ENCODE peak calls at places on chromosomes 3 and 15, in six cellular contexts. O is GM23338; B is tibial nerve; E is CD4-positive, alpha-beta T cell; I is astrocyte; P is WERI-Rb-1. Y is an unnamed sample.
A peak's percentile ranks its signal among the peaks of the same experiment; 100 is the strongest.

GRCh38 chr3:193011956-193012355 is 94.3 kb upstream of the MB21D2 start:
- DNase-seq in O (no peak), B (no peak), E (no peak), I (no peak), P (no peak), Y (no peak)

GRCh38 chr3:79602385-79602784 is 165.4 kb downstream of the ROBO1 start:
- DNase-seq in O (no peak), B (no peak), E (no peak), I (no peak), P (no peak), Y (no peak)

GRCh38 chr15:43376017-43376705 is 5.3 kb downstream of the TUBGCP4 start:
- DNase-seq in O (peak; percentile 64), B (no peak), E (peak; percentile 26), I (no peak), P (peak; percentile 68), Y (no peak)

GRCh38 chr3:175426805-175427204 is 567.7 kb downstream of the NAALADL2 start:
- DNase-seq in O (no peak), B (no peak), E (no peak), I (peak; percentile 49), P (no peak), Y (no peak)

GRCh38 chr15:75016431-75016830 is 7.0 kb upstream of the PPCDC start:
- DNase-seq in O (no peak), B (no peak), E (no peak), I (no peak), P (no peak), Y (no peak)

GRCh38 chr3:182501861-182502260 is 291.4 kb upstream of the ATP11B start:
- DNase-seq in O (peak; percentile 7), B (no peak), E (no peak), I (peak; percentile 21), P (no peak), Y (no peak)

GRCh38 chr3:168249048-168249538 is 153.4 kb upstream of the GOLIM4 start:
- DNase-seq in O (no peak), B (no peak), E (no peak), I (peak; percentile 11), P (no peak), Y (no peak)

GRCh38 chr15:48331796-48332641 is 790 bp downstream of the DUT start:
- DNase-seq in O (peak; percentile 80), B (peak; percentile 64), E (peak; percentile 64), I (no peak), P (peak; percentile 75), Y (peak; percentile 65)

GRCh38 chr3:98901465-98902174 is at the start of gene DCBLD2:
- DNase-seq in O (peak; percentile 99), B (peak; percentile 93), E (peak; percentile 88), I (peak; percentile 99), P (peak; percentile 99), Y (peak; percentile 98)

GRCh38 chr15:75067123-75067854 is 43.9 kb downstream of the PPCDC start:
- DNase-seq in O (no peak), B (no peak), E (no peak), I (peak; percentile 82), P (no peak), Y (no peak)

GRCh38 chr3:31946484-31947081 is 34.5 kb downstream of the OSBPL10 start:
- DNase-seq in O (peak; percentile 40), B (no peak), E (no peak), I (no peak), P (no peak), Y (no peak)

GRCh38 chr3:31952205-31952604 is 28.9 kb downstream of the OSBPL10 start:
- DNase-seq in O (no peak), B (no peak), E (no peak), I (no peak), P (no peak), Y (no peak)

GRCh38 chr3:31945738-31946052 is 35.4 kb downstream of the OSBPL10 start:
- DNase-seq in O (no peak), B (peak; percentile 43), E (no peak), I (peak; percentile 46), P (no peak), Y (no peak)

GRCh38 chr3:31947671-31948091 is 33.4 kb downstream of the OSBPL10 start:
- DNase-seq in O (no peak), B (no peak), E (no peak), I (no peak), P (no peak), Y (no peak)

GRCh38 chr3:31948255-31948654 is 32.8 kb downstream of the OSBPL10 start:
- DNase-seq in O (no peak), B (no peak), E (no peak), I (no peak), P (no peak), Y (no peak)
- H3K27ac ChIP-seq in O (no peak overlapping the region), B (no peak overlapping the region), E (no peak overlapping the region), I (no peak overlapping the region), P (no peak overlapping the region), Y (no peak overlapping the region)

GRCh38 chr3:105516972-105517371 is 150.3 kb downstream of the ALCAM start:
- DNase-seq in O (peak; percentile 58), B (no peak), E (no peak), I (no peak), P (no peak), Y (no peak)
- TF ChIP-seq CTCF in O (peak; percentile 71), B (no peak), E (no peak), I (no peak), P (no peak), Y (no peak)

DNA sequence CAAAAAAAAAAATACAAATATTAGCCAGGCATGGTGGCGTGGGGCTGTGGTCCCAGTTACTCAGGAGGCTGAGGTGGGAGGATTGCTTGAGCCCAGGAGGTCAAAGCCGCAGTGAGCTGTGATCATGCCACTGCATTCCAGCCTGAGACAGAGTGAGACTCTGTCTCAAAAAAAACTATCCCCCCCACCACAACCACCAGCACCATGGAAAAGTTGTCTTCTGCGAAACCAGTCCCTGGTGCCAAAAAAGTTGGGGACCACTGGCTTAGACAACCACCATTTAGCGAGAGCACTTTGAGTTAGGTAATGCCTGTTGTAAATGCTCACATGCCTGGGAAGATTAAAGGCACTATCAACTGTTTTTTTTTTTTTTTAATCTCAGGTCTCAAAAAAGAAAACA is 15.4 kb downstream of the ARHGAP31 start:
- DNase-seq in O (no peak), B (no peak), E (no peak), I (peak; percentile 69), P (no peak), Y (no peak)
- H3K27ac ChIP-seq in O (no peak overlapping the region), B (no peak overlapping the region), E (no peak overlapping the region), I (peak overlapping the region; percentile 96), P (no peak overlapping the region), Y (peak overlapping the region; percentile 18)

DNA sequence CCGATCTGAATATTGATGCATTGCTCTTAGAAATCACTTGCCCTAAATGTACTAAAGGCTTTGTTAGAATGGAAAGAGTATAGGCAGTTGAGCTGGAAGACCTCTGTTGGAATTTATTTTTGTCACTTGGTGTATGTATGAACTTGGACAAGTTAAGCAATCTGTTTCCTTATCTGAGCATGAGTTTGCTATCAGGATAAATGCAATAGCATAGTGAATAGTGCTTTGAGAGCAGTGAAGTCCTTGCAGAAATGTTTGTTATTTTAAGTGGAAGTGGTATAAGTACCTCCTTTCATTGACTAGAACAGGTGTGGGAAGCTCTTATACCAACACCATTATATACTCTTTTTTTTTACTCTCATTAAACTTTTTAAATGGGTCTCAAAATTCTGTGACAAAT is 146.4 kb upstream of the ONECUT1 start:
- DNase-seq in O (no peak), B (no peak), E (no peak), I (no peak), P (no peak), Y (no peak)
- TF ChIP-seq CTCF in O (no peak), B (no peak), E (no peak), I (no peak), P (no peak), Y (no peak)

GRCh38 chr3:42505849-42506410 is 3.5 kb downstream of the VIPR1 start:
- DNase-seq in O (no peak), B (no peak), E (no peak), I (no peak), P (peak; percentile 1), Y (no peak)

GRCh38 chr3:42507252-42507651 is 4.8 kb downstream of the VIPR1 start:
- DNase-seq in O (no peak), B (no peak), E (no peak), I (no peak), P (no peak), Y (no peak)

GRCh38 chr3:42504334-42505202 is 2.1 kb downstream of the VIPR1 start:
- DNase-seq in O (no peak), B (no peak), E (no peak), I (no peak), P (peak; percentile 5), Y (no peak)

GRCh38 chr3:42503957-42504333 is 1.5 kb downstream of the VIPR1 start:
- DNase-seq in O (no peak), B (no peak), E (no peak), I (no peak), P (peak; percentile 3), Y (no peak)

DNA sequence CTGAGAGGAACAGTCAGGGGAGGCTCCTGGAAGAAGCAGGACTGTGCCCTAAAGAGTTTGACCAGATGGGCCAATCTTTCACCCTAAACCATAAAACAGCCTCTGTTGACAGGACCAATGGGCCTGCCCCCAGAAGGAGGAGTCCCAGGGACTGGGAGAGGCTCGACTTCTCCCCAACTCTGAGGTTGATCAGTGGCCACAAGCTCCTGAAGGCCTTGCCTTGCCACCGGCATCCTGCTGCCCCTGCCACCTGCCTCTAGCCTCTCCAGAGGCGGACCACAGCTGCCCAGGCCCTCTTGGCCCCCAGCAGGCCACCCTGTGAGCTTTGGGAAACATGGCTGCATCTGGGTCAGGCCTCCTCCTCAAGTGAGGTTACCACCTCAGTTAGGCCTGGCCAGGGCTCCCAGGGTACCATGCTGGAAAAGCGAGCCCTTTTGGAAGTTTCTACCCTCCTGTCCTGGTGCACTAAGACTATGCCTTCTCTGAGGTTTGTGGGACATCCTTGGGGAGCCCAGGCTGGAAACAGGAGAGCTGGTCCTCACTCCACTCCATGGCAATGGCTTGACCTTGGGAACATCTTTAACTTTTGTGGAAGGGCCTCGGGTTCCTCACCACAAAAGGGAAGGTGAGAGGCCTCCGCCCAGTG is 2.9 kb downstream of the VIPR1 start:
- DNase-seq in O (no peak), B (no peak), E (no peak), I (no peak), P (peak; percentile 4), Y (no peak)
- H3K27ac ChIP-seq in O (no peak overlapping the region), B (no peak overlapping the region), E (peak overlapping the region; percentile 21), I (no peak overlapping the region), P (no peak overlapping the region), Y (no peak overlapping the region)

GRCh38 chr3:33879540-33879939 is 81.1 kb downstream of the PDCD6IP start:
- DNase-seq in O (peak; percentile 21), B (no peak), E (no peak), I (no peak), P (no peak), Y (no peak)

GRCh38 chr3:33875680-33876079 is 77.2 kb downstream of the PDCD6IP start:
- DNase-seq in O (no peak), B (no peak), E (no peak), I (no peak), P (no peak), Y (no peak)

GRCh38 chr3:33874815-33875214 is 76.4 kb downstream of the PDCD6IP start:
- DNase-seq in O (no peak), B (no peak), E (no peak), I (no peak), P (no peak), Y (no peak)

GRCh38 chr3:33881181-33882064 is 83.0 kb downstream of the PDCD6IP start:
- DNase-seq in O (no peak), B (no peak), E (no peak), I (no peak), P (no peak), Y (no peak)

DNA sequence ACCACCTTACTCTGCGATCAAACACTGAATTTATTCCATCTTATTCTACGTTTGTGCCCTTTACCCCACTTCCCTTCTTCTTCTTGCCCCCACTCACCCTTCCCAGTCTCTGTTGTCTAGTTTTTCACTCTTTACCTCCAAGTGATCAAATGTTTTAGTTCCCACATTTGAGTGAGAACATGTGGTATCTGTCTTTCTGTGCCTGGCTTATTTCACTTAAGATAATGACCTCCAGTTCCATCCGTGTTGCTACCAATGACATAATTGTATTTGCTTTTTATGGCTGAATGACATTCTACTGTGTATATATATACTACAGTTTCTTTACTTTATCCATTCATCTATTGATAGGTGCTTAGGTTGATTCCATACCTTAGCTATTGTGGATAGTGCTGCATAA is 78.8 kb downstream of the PDCD6IP start:
- DNase-seq in O (no peak), B (no peak), E (no peak), I (no peak), P (no peak), Y (no peak)
- TF ChIP-seq CTCF in O (no peak), B (no peak), E (no peak), I (no peak), P (no peak), Y (no peak)

Y was measured in left ventricle myocardium inferior.